ENCODE peak calls at places on chromosomes 2 and 18, in four cellular contexts. R is HCT116, S is HepG2, H is K562. C is an unnamed sample.

GRCh38 chr2:197803033-197803444 is 1.4 kb upstream of the PLCL1 start:
- DNase-seq in R (peak), H (peak), S (peak), C (peak)

GRCh38 chr2:72995420-72996151 is 75.9 kb downstream of the SFXN5 start:
- DNase-seq in S (no peak), H (no peak), R (no peak), C (no peak)

GRCh38 chr2:74201596-74201995 is 3.2 kb downstream of the MTHFD2 start:
- DNase-seq in H (no peak), S (no peak), R (no peak), C (no peak)

GRCh38 chr2:65055427-65056214 is 595 bp upstream of the CEP68 start:
- DNase-seq in R (no peak), H (peak), S (no peak), C (no peak)

GRCh38 chr2:170177950-170178781 is at the start of gene MYO3B:
- DNase-seq in S (no peak), H (no peak), R (no peak), C (no peak)

GRCh38 chr2:19932928-19933327 is 31.1 kb upstream of the TTC32 start:
- DNase-seq in H (no peak), R (no peak), S (no peak), C (peak)

GRCh38 chr18:79465392-79465991 is 69.8 kb downstream of the NFATC1 start:
- DNase-seq in R (no peak), H (no peak), S (no peak), C (no peak)

GRCh38 chr2:46339676-46340459 is 42.7 kb downstream of the EPAS1 start:
- DNase-seq in H (peak), R (no peak), S (peak), C (no peak)

GRCh38 chr2:27527182-27527581 is 30.5 kb downstream of the GCKR start:
- DNase-seq in R (peak), H (no peak), S (no peak), C (no peak)

GRCh38 chr2:192194866-192195547 is at the start of gene TMEFF2:
- DNase-seq in H (peak), R (no peak), S (peak), C (no peak)

GRCh38 chr2:31382452-31383120 is 32.0 kb downstream of the XDH start:
- DNase-seq in R (no peak), H (no peak), S (no peak), C (no peak)

GRCh38 chr2:198490748-198491147 is 686.4 kb downstream of the PLCL1 start:
- DNase-seq in H (no peak), S (no peak), R (no peak), C (no peak)

GRCh38 chr2:219286436-219287115 is 7.4 kb downstream of the DNAJB2 start:
- DNase-seq in S (no peak), H (no peak), R (no peak), C (no peak)

GRCh38 chr2:143264851-143265250 is 135.6 kb downstream of the ARHGAP15 start:
- DNase-seq in R (no peak), S (no peak), H (no peak), C (no peak)
- TF ChIP-seq TCF7L2 in R (no peak), S (no peak), H (no peak), C (no peak)

GRCh38 chr2:227164745-227165350 is 424 bp downstream of the COL4A3 start:
- DNase-seq in S (no peak), R (no peak), H (no peak), C (no peak)
- TF ChIP-seq TCF7L2 in S (no peak), R (no peak), H (no peak), C (no peak)

DNA sequence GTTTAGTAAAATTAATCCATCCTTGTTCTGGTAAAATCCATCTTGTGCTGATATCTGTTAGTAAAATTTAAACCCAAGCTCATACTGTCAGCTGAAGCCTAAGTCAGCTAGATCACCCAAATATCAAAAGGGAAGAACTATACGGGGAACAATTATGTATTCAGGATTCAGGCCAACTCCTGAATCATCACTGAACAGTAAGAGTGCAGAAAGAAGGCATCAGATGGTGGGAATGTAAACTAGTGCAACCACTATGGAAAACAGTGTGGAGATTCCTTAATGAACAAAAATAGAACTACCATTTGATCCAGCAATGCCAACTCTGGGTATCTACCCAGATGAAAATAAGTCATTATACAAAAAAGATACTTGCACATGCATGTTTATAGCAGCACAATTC is 81.8 kb downstream of the RAPGEF4 start:
- DNase-seq in R (no peak), H (no peak), S (no peak), C (no peak)
- TF ChIP-seq TCF7L2 in R (no peak), H (no peak), S (no peak), C (no peak)

GRCh38 chr2:8053241-8053640 is 628.6 kb upstream of the ID2 start:
- DNase-seq in H (no peak), S (no peak), R (no peak), C (no peak)

GRCh38 chr2:8046849-8047248 is 635.0 kb upstream of the ID2 start:
- DNase-seq in R (no peak), H (no peak), S (no peak), C (no peak)

GRCh38 chr2:8049111-8049720 is 632.6 kb upstream of the ID2 start:
- DNase-seq in R (no peak), H (no peak), S (no peak), C (no peak)

GRCh38 chr2:8054070-8054469 is 627.8 kb upstream of the ID2 start:
- DNase-seq in H (no peak), R (no peak), S (no peak), C (no peak)

DNA sequence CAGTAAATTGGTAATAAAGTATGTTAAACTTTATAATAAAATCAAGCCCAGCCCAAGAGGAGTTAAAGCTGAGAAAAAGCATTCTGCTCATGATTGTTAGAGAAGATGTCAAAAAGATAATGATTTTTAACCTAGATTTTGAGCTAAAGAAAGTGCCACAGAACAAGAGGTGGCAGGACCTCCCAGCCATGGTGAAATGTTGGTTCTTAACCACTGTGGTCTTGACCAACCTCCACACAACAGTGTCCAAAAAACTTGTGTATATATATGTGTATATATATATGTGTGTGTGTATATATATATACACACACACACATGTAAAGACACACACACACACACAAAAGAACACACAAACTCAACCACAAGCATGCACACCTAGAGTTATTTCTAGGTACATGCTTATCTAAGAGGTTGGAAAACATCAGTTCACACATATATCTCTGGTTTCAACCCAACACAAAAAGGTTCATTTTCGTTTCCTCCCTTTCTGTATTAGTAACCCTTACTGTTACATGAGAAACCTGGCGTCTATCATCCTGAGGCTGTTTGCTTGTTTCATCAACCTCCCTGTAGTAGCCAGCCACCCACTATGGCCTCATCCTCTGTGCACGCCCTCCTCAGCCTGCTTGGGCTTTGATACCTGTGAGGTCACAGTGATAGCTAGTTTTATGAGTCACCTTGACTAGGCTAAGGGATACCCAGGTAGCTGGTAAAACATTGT is 631.8 kb upstream of the ID2 start:
- DNase-seq in S (no peak), R (no peak), H (no peak), C (no peak)
- TF ChIP-seq TCF7L2 in S (no peak), R (no peak), H (no peak), C (no peak)

GRCh38 chr2:230601510-230601909 is 111.1 kb upstream of the CAB39 start:
- DNase-seq in H (no peak), R (no peak), S (no peak), C (no peak)
- TF ChIP-seq TCF7L2 in H (no peak), R (no peak), S (no peak), C (no peak)

DNA sequence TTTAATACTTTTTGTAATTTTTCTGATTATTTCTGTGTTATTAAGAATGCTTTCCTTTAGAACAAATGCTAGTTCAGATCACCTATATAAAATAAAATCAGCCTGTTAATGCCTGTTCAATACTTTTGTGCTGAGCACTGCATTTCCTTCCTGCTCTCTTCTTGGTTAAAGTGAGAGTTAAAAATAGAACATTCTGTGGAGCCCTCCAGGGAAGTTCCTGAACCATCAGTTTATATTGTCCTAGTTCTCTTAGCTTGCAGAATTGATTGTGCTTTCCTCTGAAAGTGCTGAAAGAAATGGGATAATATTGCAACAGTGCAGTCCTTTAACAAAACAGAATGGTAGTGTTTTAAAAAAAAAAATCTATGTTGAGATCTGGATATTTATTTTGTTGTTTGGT is 74.6 kb upstream of the UBXN4 start:
- DNase-seq in R (no peak), H (no peak), S (no peak), C (no peak)
- TF ChIP-seq TCF7L2 in R (no peak), H (no peak), S (no peak), C (no peak)

DNA sequence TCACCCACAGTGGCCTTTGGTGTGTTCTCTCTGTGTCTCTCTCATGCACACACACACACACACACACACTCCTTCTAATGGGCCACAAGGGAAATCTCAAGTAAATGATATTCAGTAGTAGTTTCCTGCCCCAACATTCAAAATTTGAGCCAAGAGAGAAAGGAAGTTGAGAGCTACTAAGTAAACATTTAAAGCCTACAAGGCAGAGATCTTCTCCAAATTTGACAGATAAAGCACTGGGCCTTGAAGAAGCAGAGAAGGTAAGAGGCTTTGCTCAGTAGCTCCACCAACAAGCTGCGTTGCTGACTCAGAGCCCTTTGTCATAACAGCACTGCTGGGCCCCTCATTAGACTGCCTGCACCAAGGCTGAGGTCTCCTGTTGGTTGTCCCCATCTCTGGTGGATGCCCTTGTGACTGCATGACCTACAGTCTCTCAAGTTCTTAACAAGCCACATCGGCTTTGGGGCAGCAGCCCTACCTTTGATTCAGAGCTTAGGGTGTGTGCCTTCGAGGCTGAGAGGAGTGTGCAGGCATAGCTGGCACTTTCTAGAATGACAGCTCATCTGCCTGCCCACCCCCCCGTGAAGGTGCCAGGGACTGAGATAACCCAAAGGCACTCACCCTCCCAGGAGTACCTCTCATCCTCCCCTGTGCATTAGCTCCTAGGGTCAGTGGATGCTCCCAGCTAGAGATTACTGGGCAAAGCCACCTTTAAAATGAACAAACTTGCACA is 32.3 kb upstream of the NEB start:
- DNase-seq in R (no peak), S (no peak), H (peak), C (no peak)
- TF ChIP-seq TCF7L2 in R (no peak), S (no peak), H (no peak), C (no peak)

GRCh38 chr2:186927867-186928191 is 78.9 kb upstream of the ZSWIM2 start:
- DNase-seq in S (no peak), R (no peak), H (no peak), C (no peak)

GRCh38 chr2:186925514-186925913 is 76.5 kb upstream of the ZSWIM2 start:
- DNase-seq in H (no peak), R (no peak), S (no peak), C (no peak)

GRCh38 chr2:186927185-186927866 is 78.4 kb upstream of the ZSWIM2 start:
- DNase-seq in R (no peak), S (no peak), H (peak), C (no peak)
- TF ChIP-seq TCF7L2 in R (no peak), S (no peak), H (no peak), C (no peak)

GRCh38 chr18:8526316-8526715 is 82.9 kb upstream of the RAB12 start:
- DNase-seq in H (no peak), R (no peak), S (no peak), C (no peak)
- TF ChIP-seq TCF7L2 in H (no peak), R (no peak), S (no peak), C (no peak)

DNA sequence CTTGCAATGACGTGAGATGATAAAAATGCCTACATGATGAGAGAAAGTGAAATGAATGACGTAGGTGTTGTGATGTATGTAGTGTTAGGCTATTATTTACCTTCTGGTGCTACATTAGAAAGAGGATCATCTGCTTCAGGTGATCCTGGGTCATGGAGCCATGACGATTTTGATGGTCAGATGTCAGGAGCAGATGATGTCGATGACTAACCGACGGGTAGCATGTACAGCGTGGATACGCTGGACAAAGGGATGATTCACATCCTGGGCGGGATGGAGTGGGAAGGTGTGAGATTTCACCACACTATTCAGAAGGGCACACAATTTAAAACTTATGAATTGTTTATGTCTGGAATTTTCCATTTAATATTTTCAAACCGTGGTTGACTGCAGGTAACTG is 43.5 kb upstream of the ACVR1C start:
- DNase-seq in S (peak), R (no peak), H (no peak), C (no peak)
- TF ChIP-seq TCF7L2 in S (no peak), R (no peak), H (no peak), C (no peak)

C was measured in Panc1.